ENCODE peak calls at places on chromosomes 11 and 22, in seven cellular contexts. E is K562, A is GM12878, I is stomach, M is tibial nerve, O is suprapubic skin, L is sigmoid colon. K is an unnamed sample.

GRCh38 chr11:10375280-10376048 is 70.6 kb downstream of the ADM start:
- DNase-seq in E (no peak), A (no peak), I (no peak), M (no peak), O (no peak), L (no peak), K (no peak)

GRCh38 chr11:69423181-69423580 is 58.3 kb upstream of the LINC01488 start:
- DNase-seq in E (no peak), A (no peak), I (no peak), M (no peak), O (no peak), L (no peak), K (no peak)

GRCh38 chr11:81092517-81092916 is 1641.1 kb downstream of the FAM181B start:
- DNase-seq in E (no peak), A (no peak), I (no peak), M (no peak), O (no peak), L (no peak), K (no peak)

GRCh38 chr11:130600616-130601015 is 152.2 kb downstream of the ADAMTS15 start:
- DNase-seq in E (no peak), A (no peak), I (no peak), M (no peak), O (no peak), L (no peak), K (no peak)

GRCh38 chr22:39205344-39206021 is 39.3 kb downstream of the PDGFB start:
- DNase-seq in E (peak; percentile 61), A (no peak), I (no peak), M (no peak), O (peak; percentile 50), L (peak; percentile 32), K (peak; percentile 65)

GRCh38 chr22:24445481-24446290 is 18.3 kb downstream of the ADORA2A start:
- DNase-seq in E (peak; percentile 67), A (no peak), I (no peak), M (no peak), O (no peak), L (no peak), K (no peak)

GRCh38 chr11:119639642-119640205 is 89.3 kb downstream of the NECTIN1 start:
- DNase-seq in E (no peak), A (no peak), I (no peak), M (no peak), O (no peak), L (no peak), K (no peak)

GRCh38 chr11:16739326-16739875 is 954 bp downstream of the C11orf58 start:
- DNase-seq in E (no peak), A (no peak), I (no peak), M (no peak), O (no peak), L (no peak), K (peak; percentile 15)

GRCh38 chr11:121533556-121534050 is 80.8 kb upstream of the SORL1-AS1 start:
- DNase-seq in E (no peak), A (no peak), I (no peak), M (no peak), O (no peak), L (no peak), K (no peak)

GRCh38 chr22:25837288-25837900 is 95.4 kb downstream of the MYO18B start:
- DNase-seq in E (no peak), A (no peak), I (no peak), M (no peak), O (no peak), L (no peak), K (no peak)

GRCh38 chr11:79663012-79663411 is 222.2 kb upstream of the TENM4 start:
- DNase-seq in E (no peak), A (no peak), I (no peak), M (no peak), O (no peak), L (no peak), K (no peak)

GRCh38 chr11:843818-844692 is 1.4 kb downstream of the TSPAN4 start:
- DNase-seq in E (peak; percentile 68), A (no peak), I (peak; percentile 68), M (peak; percentile 97), O (peak; percentile 98), L (peak; percentile 97), K (peak; percentile 86)

GRCh38 chr11:76453248-76453647 is 8.4 kb downstream of the EMSY start:
- DNase-seq in E (no peak), A (no peak), I (no peak), M (no peak), O (no peak), L (no peak), K (no peak)

GRCh38 chr11:91404344-91404743 is 820.3 kb upstream of the FAT3 start:
- DNase-seq in E (no peak), A (no peak), I (no peak), M (no peak), O (no peak), L (no peak), K (no peak)
- TF ChIP-seq EP300 in E (no peak), A (no peak), I (no peak), M (no peak), O (no peak), L (no peak), K (no peak)

DNA sequence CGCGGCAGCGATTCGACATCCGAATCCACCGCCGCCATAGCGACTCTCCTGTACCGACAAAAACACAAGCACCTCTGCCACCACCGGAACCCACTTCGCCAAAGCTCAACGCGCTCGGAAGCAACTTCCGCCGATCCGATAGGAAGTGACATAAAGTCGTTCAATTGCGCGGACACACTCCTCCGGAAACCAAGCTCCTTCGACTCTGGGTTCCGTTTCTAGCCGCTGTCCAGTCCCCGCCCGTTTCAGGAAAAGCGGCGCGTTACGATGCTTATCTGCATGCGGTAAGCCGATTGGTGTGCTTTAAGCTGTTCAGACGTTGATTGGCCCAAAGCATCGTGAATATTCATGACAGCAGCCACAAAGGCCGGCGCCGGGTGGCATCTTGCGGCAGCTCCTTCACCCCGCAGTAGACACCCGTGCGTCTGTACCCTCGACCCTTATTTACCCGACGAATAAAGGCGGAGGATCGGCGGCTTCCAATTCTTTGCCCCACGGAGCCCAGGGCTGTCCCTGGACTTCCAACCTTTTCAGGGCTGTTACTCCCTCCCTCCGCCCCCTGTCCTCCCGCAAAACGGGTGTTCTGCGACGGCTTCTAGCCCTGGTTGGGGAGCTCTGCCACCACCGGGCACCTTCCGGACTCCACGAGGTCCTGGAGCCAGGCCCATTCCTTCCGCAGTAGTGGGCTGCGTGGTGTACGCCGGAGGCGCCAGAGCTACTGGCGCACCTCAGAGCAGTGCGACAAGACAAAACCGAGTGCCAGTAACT is at the start of gene TUT1:
- DNase-seq in E (peak; percentile 99), A (peak; percentile 98), I (peak; percentile 97), M (peak; percentile 96), O (peak; percentile 99), L (peak; percentile 99), K (peak; percentile 100)
- TF ChIP-seq CTCF in E (peak; percentile 1), A (no peak), I (no peak), M (no peak), O (peak; percentile 7), L (no peak), K (no peak)

DNA sequence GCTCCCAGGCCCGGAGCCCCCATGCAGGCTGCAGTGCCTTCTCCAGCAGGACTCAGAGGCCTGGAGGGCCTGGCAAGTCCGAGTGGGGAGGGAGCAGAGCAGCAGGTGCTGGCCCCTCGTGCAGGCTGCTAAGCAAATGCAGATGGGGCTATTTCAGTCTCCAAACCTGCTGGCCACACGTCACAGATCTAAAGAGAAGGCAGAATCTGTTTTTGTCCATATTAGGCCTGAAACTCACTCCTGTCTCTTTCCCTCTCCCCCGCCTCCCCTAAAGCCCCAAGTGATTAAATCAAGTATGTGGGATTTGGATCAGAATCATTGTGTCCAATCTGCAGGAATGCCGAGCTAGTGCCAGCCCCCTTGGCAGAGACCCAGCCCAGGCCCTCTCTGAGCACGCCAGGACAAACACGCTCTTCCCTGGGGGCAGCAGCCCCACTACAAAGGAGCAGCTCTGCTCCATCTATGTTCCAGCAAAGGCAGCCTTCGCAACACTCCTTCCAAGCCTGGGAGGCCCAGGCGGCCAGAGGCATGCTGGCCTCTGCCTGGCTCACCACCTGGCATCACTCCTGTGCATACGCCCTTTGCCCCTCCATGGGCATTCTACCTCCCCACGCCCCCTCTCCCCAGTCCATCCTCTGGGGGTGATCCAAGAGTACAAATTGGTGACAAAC is 26.5 kb downstream of the RPL27A start:
- DNase-seq in E (no peak), A (no peak), I (peak; percentile 50), M (peak; percentile 86), O (peak; percentile 91), L (peak; percentile 98), K (no peak)
- TF ChIP-seq EP300 in E (no peak), A (no peak), I (peak; percentile 78), M (peak; percentile 85), O (peak; percentile 57), L (peak; percentile 86), K (no peak)

GRCh38 chr11:131866535-131867400 is 496.4 kb downstream of the NTM start:
- DNase-seq in E (no peak), A (no peak), I (no peak), M (no peak), O (no peak), L (no peak), K (no peak)
- TF ChIP-seq CTCF in E (no peak), A (no peak), I (no peak), M (no peak), O (no peak), L (no peak), K (no peak)

GRCh38 chr11:109972181-109972715 is 120.9 kb upstream of the ZC3H12C start:
- DNase-seq in E (no peak), A (peak; percentile 70), I (no peak), M (no peak), O (no peak), L (no peak), K (no peak)

GRCh38 chr11:109972939-109973338 is 120.3 kb upstream of the ZC3H12C start:
- DNase-seq in E (no peak), A (no peak), I (no peak), M (no peak), O (no peak), L (no peak), K (no peak)

GRCh38 chr11:109970516-109971183 is 122.5 kb upstream of the ZC3H12C start:
- DNase-seq in E (no peak), A (peak; percentile 85), I (no peak), M (no peak), O (no peak), L (no peak), K (no peak)

GRCh38 chr11:109968781-109969180 is 124.4 kb upstream of the ZC3H12C start:
- DNase-seq in E (no peak), A (no peak), I (no peak), M (no peak), O (no peak), L (no peak), K (no peak)

DNA sequence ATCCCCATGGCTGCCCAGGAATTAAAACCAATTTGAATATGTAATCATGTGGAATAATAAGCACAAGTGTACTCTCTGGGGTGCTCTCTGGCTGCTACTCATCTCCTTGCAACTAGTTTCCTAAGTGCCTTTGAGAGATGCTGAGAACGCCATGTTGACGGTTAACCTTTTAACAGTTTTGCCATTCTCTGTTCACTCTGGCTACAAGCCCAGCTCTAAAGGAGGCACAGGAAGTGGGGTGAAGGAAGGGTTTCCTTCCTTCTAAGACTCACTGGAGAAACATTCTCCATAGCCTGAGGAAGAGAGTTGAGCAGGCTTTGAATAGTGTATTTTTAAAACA is 122.0 kb upstream of the ZC3H12C start:
- DNase-seq in E (no peak), A (no peak), I (no peak), M (no peak), O (no peak), L (no peak), K (no peak)
- TF ChIP-seq EP300 in E (no peak), A (no peak), I (no peak), M (peak; percentile 57), O (no peak), L (no peak), K (no peak)